ENCODE peak calls at places on chromosomes 2 and 18, in seven cellular contexts. P is WTC11, R is K562, L is HCT116, X is H1, H is HepG2, T is GM12878. G is an unnamed sample.
A peak's percentile ranks its signal among the peaks of the same experiment; 100 is the strongest.

GRCh38 chr2:225073198-225073597 is 30.9 kb upstream of the DOCK10 start:
- DNase-seq in P (no peak), R (no peak), L (no peak), X (no peak), H (no peak), T (no peak), G (no peak)

GRCh38 chr18:44626807-44627206 is 53.9 kb upstream of the SETBP1 start:
- DNase-seq in P (no peak), R (no peak), L (no peak), X (no peak), H (no peak), T (no peak), G (no peak)

GRCh38 chr2:70094978-70095832 is 7.9 kb downstream of the PCBP1 start:
- DNase-seq in P (no peak), R (no peak), L (no peak), X (no peak), H (peak; percentile 87), T (no peak), G (no peak)

GRCh38 chr18:79640064-79640672 is 39.4 kb upstream of the CTDP1 start:
- DNase-seq in P (no peak), R (no peak), L (no peak), X (peak; percentile 27), H (no peak), T (no peak), G (no peak)

GRCh38 chr2:223868005-223868404 is 30.6 kb upstream of the AP1S3 start:
- DNase-seq in P (no peak), R (no peak), L (no peak), X (no peak), H (no peak), T (no peak), G (no peak)

GRCh38 chr2:101961287-101962242 is 30.2 kb upstream of the IL1R2 start:
- DNase-seq in P (no peak), R (no peak), L (no peak), X (no peak), H (peak; percentile 95), T (no peak), G (no peak)

GRCh38 chr2:17309741-17310339 is 208.4 kb downstream of the RAD51AP2 start:
- DNase-seq in P (peak; percentile 69), R (peak; percentile 73), L (peak; percentile 63), X (no peak), H (peak; percentile 86), T (no peak), G (peak; percentile 58)

GRCh38 chr2:132404056-132404455 is 12.5 kb upstream of the GPR39 start:
- DNase-seq in P (no peak), R (no peak), L (no peak), X (no peak), H (no peak), T (no peak), G (no peak)

GRCh38 chr2:40204268-40204667 is 247.6 kb downstream of the SLC8A1 start:
- DNase-seq in P (no peak), R (no peak), L (no peak), X (no peak), H (no peak), T (no peak), G (peak; percentile 19)

GRCh38 chr2:55200416-55200815 is 31.7 kb downstream of the CLHC1 start:
- DNase-seq in P (no peak), R (no peak), L (no peak), X (no peak), H (no peak), T (no peak), G (no peak)

DNA sequence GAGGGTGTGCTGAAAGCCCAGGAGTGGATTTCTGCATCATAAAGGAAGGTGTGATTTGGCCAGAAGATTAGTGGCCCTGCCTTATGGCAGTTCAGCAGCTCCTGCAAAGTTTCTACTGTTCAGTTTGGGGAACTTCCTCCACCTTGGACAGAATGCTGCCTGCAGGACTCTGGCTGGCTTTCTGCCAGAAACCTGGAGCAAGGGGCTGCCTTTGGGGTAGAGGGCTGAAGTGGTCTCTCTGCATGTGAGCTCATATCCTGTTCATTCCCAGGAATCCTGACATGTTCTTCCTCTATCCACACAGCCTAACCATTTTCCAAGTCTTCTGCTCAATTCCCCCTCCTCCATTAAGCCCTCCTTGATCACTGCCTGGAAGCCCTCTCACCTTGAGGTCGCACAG is 321.3 kb upstream of the CXCR4 start:
- DNase-seq in P (no peak), R (no peak), L (no peak), X (no peak), H (no peak), T (no peak), G (no peak)
- TF ChIP-seq SP1 in P (no peak), R (no peak), L (no peak), X (no peak), H (no peak), T (no peak), G (no peak)

GRCh38 chr2:173550143-173550542 is 195.5 kb downstream of the CDCA7 start:
- DNase-seq in P (no peak), R (no peak), L (no peak), X (no peak), H (no peak), T (no peak), G (no peak)
- TF ChIP-seq SP1 in P (no peak), R (no peak), L (no peak), X (no peak), H (no peak), T (no peak), G (no peak)

GRCh38 chr2:20496069-20496468 is 49.2 kb downstream of the RHOB start:
- DNase-seq in P (no peak), R (no peak), L (peak; percentile 59), X (no peak), H (peak; percentile 51), T (no peak), G (no peak)

GRCh38 chr2:20496942-20497341 is 50.1 kb downstream of the RHOB start:
- DNase-seq in P (no peak), R (no peak), L (no peak), X (no peak), H (no peak), T (no peak), G (no peak)

GRCh38 chr2:20494246-20494645 is 47.4 kb downstream of the RHOB start:
- DNase-seq in P (no peak), R (no peak), L (no peak), X (no peak), H (no peak), T (no peak), G (no peak)

GRCh38 chr2:20499387-20499786 is 52.5 kb downstream of the RHOB start:
- DNase-seq in P (no peak), R (no peak), L (no peak), X (no peak), H (no peak), T (no peak), G (no peak)

DNA sequence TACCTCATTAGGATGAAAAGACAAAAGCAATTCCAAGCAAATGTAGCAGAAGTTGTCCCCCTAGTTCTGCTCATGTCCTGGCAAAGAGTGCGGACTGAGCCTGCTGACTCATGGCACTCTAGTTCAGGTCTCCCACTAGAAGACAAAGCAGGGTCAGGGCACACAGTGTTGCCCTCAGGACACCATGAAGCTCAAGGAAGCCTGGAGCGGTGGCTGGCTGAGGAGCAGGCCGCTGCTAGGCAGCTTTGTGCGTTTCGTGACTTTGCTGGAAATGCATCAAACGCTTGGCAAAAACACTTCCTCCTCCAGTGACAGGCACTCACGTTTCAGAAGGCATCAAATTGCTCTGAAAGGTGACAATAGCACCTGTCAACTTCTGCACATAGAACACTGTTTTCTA is 49.6 kb downstream of the RHOB start:
- DNase-seq in P (no peak), R (no peak), L (peak; percentile 19), X (no peak), H (no peak), T (no peak), G (no peak)
- TF ChIP-seq SP1 in P (no peak), R (no peak), L (peak; percentile 48), X (no peak), H (no peak), T (no peak), G (no peak)

DNA sequence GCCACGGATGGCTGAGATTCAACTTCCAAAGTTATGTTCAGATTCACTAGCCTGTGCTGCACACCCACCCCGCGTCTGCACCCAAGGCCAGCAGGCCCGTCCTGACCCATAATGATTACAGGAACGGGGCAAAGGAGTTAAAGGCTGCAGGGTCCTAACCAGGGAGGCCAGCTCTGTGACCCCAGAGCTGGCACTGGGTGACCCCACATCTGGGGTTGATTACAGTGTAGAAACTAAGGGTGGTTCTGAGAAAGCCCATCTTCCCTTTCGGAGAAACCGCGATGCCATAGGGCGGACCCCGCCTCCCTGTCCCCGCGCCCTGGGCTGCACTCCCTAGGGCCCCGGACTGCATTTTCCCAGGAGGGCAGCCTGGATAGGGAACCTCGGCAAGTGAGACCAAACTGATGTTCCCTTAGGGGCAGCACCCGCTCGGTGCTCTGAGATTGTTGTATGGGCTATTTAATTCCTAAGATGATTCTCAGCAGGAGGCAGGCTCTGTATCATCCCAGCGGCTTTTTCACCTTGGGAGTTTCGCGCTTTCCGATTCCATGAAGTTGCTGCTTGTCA is 2.2 kb upstream of the GPR148 start:
- DNase-seq in P (peak; percentile 18), R (no peak), L (no peak), X (peak; percentile 61), H (no peak), T (no peak), G (no peak)
- TF ChIP-seq SP1 in P (no peak), R (no peak), L (no peak), X (no peak), H (no peak), T (no peak), G (no peak)

DNA sequence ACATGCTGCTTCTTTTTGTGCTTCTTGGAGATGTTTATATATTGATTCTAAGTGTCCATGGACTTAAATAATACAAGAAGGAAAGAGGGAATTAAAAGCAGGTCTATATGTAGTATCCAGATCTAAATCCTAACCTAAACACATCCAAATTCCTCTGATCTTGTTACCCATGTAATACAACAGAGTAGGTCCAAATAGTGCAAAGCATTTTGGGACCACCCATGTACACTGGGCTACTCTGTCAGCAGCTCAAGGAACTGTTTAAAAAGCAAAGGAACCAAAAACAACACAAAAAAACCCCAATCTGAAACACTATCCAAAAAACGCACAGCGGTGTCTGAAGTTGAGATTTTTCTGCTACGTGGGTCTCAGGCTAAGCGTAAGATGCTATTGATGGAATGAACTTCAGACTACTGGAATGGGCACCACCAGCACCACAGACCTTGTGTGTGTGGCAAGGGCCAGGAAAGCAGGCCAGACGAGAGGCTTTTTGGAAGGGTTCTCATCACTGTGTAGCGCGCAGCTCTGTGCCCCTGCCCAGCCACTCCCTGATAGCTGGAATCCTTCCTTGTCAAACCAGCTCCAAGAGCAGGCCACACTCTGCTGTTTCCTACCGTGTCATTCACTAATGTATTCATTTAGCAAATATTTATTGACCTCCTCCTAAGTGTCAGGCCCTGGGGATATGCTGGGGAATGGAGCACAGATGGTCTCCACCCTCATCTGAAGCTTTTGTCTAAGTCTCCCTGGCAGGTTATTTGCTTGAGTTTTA is 101.4 kb downstream of the COLEC12 start:
- DNase-seq in P (no peak), R (no peak), L (no peak), X (no peak), H (no peak), T (no peak), G (no peak)
- TF ChIP-seq SP1 in P (no peak), R (no peak), L (no peak), X (no peak), H (no peak), T (no peak), G (no peak)

DNA sequence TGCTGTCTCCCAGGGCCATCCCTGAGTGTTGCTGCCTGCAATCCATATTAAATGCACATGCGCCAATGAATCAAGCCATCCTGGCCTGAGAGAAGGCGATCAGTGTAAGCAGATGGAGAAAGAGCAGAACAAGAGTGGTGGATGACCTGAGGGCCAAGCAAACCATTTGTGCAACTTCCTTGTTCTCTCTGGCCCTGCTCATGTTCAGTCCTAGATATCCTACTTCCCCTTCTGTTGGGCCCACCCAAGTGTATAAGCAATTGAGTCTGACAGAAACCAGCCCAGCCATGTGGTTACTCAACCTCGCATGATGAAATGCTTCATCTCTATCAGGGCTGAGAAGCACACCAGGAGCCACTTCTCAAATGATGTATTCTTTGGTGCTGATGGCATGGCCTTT is 383.1 kb upstream of the ID2 start:
- DNase-seq in P (no peak), R (no peak), L (no peak), X (no peak), H (no peak), T (no peak), G (no peak)
- TF ChIP-seq SP1 in P (no peak), R (no peak), L (no peak), X (no peak), H (no peak), T (no peak), G (no peak)

G was measured in HEK293T.